ENCODE peak calls at places on chromosomes 4 and X, in four cellular contexts. One of them, this sample, is unnamed.

GRCh38 chrX:70907900-70908299 is 611 bp downstream of the TEX11 start:
- DNase-seq in stimulated activated CD8-positive, alpha-beta memory T cell treated with anti-CD3 and anti-CD28 coated beads, Interleukin-4, amount 100 ng/mL, for 4 hours: no peak
- DNase-seq in NCI-H187 treated with DMSO at 0.1 percent for 48 hours: no peak
- DNase-seq in stimulated activated CD4-positive, alpha-beta T cell treated with anti-CD3 and anti-CD28 coated beads, TNF-alpha, amount 100 ng/mL, for 4 hours: no peak
- DNase-seq in this sample: no peak

GRCh38 chrX:45187731-45188130 is 12.9 kb downstream of the DIPK2B start:
- DNase-seq in stimulated activated CD8-positive, alpha-beta memory T cell treated with anti-CD3 and anti-CD28 coated beads, Interleukin-4, amount 100 ng/mL, for 4 hours: no peak
- DNase-seq in NCI-H187 treated with DMSO at 0.1 percent for 48 hours: no peak
- DNase-seq in stimulated activated CD4-positive, alpha-beta T cell treated with anti-CD3 and anti-CD28 coated beads, TNF-alpha, amount 100 ng/mL, for 4 hours: no peak
- DNase-seq in this sample: no peak

GRCh38 chr4:115113382-115114106 is at the start of gene NDST4:
- DNase-seq in stimulated activated CD8-positive, alpha-beta memory T cell treated with anti-CD3 and anti-CD28 coated beads, Interleukin-4, amount 100 ng/mL, for 4 hours: no peak
- DNase-seq in NCI-H187 treated with DMSO at 0.1 percent for 48 hours: no peak
- DNase-seq in stimulated activated CD4-positive, alpha-beta T cell treated with anti-CD3 and anti-CD28 coated beads, TNF-alpha, amount 100 ng/mL, for 4 hours: no peak
- DNase-seq in this sample: no peak

GRCh38 chrX:121496966-121497365 is 449.6 kb downstream of the GLUD2 start:
- DNase-seq in stimulated activated CD8-positive, alpha-beta memory T cell treated with anti-CD3 and anti-CD28 coated beads, Interleukin-4, amount 100 ng/mL, for 4 hours: no peak
- DNase-seq in NCI-H187 treated with DMSO at 0.1 percent for 48 hours: no peak
- DNase-seq in stimulated activated CD4-positive, alpha-beta T cell treated with anti-CD3 and anti-CD28 coated beads, TNF-alpha, amount 100 ng/mL, for 4 hours: no peak
- DNase-seq in this sample: no peak

GRCh38 chrX:78092296-78092695 is 11.8 kb upstream of the PGK1 start:
- DNase-seq in stimulated activated CD8-positive, alpha-beta memory T cell treated with anti-CD3 and anti-CD28 coated beads, Interleukin-4, amount 100 ng/mL, for 4 hours: no peak
- DNase-seq in NCI-H187 treated with DMSO at 0.1 percent for 48 hours: no peak
- DNase-seq in stimulated activated CD4-positive, alpha-beta T cell treated with anti-CD3 and anti-CD28 coated beads, TNF-alpha, amount 100 ng/mL, for 4 hours: no peak
- DNase-seq in this sample: no peak

GRCh38 chr4:75673027-75673958 is at the start of gene G3BP2:
- DNase-seq in stimulated activated CD8-positive, alpha-beta memory T cell treated with anti-CD3 and anti-CD28 coated beads, Interleukin-4, amount 100 ng/mL, for 4 hours: peak; percentile 91
- DNase-seq in NCI-H187 treated with DMSO at 0.1 percent for 48 hours: peak; percentile 95
- DNase-seq in stimulated activated CD4-positive, alpha-beta T cell treated with anti-CD3 and anti-CD28 coated beads, TNF-alpha, amount 100 ng/mL, for 4 hours: peak; percentile 97
- DNase-seq in this sample: peak; percentile 93

GRCh38 chr4:190020790-190021717 is 6.0 kb downstream of the FRG2 start:
- DNase-seq in stimulated activated CD8-positive, alpha-beta memory T cell treated with anti-CD3 and anti-CD28 coated beads, Interleukin-4, amount 100 ng/mL, for 4 hours: no peak
- DNase-seq in NCI-H187 treated with DMSO at 0.1 percent for 48 hours: no peak
- DNase-seq in stimulated activated CD4-positive, alpha-beta T cell treated with anti-CD3 and anti-CD28 coated beads, TNF-alpha, amount 100 ng/mL, for 4 hours: no peak
- DNase-seq in this sample: no peak

GRCh38 chr4:107561481-107561880 is 158.6 kb downstream of the PAPSS1 start:
- DNase-seq in stimulated activated CD8-positive, alpha-beta memory T cell treated with anti-CD3 and anti-CD28 coated beads, Interleukin-4, amount 100 ng/mL, for 4 hours: no peak
- DNase-seq in NCI-H187 treated with DMSO at 0.1 percent for 48 hours: no peak
- DNase-seq in stimulated activated CD4-positive, alpha-beta T cell treated with anti-CD3 and anti-CD28 coated beads, TNF-alpha, amount 100 ng/mL, for 4 hours: no peak
- DNase-seq in this sample: no peak

GRCh38 chr4:8506373-8507250 is 66.0 kb downstream of the TRMT44 start:
- DNase-seq in stimulated activated CD8-positive, alpha-beta memory T cell treated with anti-CD3 and anti-CD28 coated beads, Interleukin-4, amount 100 ng/mL, for 4 hours: no peak
- DNase-seq in NCI-H187 treated with DMSO at 0.1 percent for 48 hours: no peak
- DNase-seq in stimulated activated CD4-positive, alpha-beta T cell treated with anti-CD3 and anti-CD28 coated beads, TNF-alpha, amount 100 ng/mL, for 4 hours: no peak
- DNase-seq in this sample: no peak

GRCh38 chrX:85326234-85327059 is 53.0 kb downstream of the POF1B start:
- DNase-seq in stimulated activated CD8-positive, alpha-beta memory T cell treated with anti-CD3 and anti-CD28 coated beads, Interleukin-4, amount 100 ng/mL, for 4 hours: no peak
- DNase-seq in NCI-H187 treated with DMSO at 0.1 percent for 48 hours: no peak
- DNase-seq in stimulated activated CD4-positive, alpha-beta T cell treated with anti-CD3 and anti-CD28 coated beads, TNF-alpha, amount 100 ng/mL, for 4 hours: no peak
- DNase-seq in this sample: peak; percentile 0

GRCh38 chr4:127982445-127982844 is 17.2 kb downstream of the ABHD18 start:
- DNase-seq in stimulated activated CD8-positive, alpha-beta memory T cell treated with anti-CD3 and anti-CD28 coated beads, Interleukin-4, amount 100 ng/mL, for 4 hours: no peak
- DNase-seq in NCI-H187 treated with DMSO at 0.1 percent for 48 hours: no peak
- DNase-seq in stimulated activated CD4-positive, alpha-beta T cell treated with anti-CD3 and anti-CD28 coated beads, TNF-alpha, amount 100 ng/mL, for 4 hours: no peak
- DNase-seq in this sample: no peak

GRCh38 chr4:926538-926937 is 5.6 kb downstream of the GAK start:
- DNase-seq in stimulated activated CD8-positive, alpha-beta memory T cell treated with anti-CD3 and anti-CD28 coated beads, Interleukin-4, amount 100 ng/mL, for 4 hours: no peak
- DNase-seq in NCI-H187 treated with DMSO at 0.1 percent for 48 hours: no peak
- DNase-seq in stimulated activated CD4-positive, alpha-beta T cell treated with anti-CD3 and anti-CD28 coated beads, TNF-alpha, amount 100 ng/mL, for 4 hours: no peak
- DNase-seq in this sample: no peak

GRCh38 chr4:98468744-98469143 is 189.7 kb downstream of the TSPAN5 start:
- DNase-seq in stimulated activated CD8-positive, alpha-beta memory T cell treated with anti-CD3 and anti-CD28 coated beads, Interleukin-4, amount 100 ng/mL, for 4 hours: no peak
- DNase-seq in NCI-H187 treated with DMSO at 0.1 percent for 48 hours: no peak
- DNase-seq in stimulated activated CD4-positive, alpha-beta T cell treated with anti-CD3 and anti-CD28 coated beads, TNF-alpha, amount 100 ng/mL, for 4 hours: no peak
- DNase-seq in this sample: no peak

GRCh38 chrX:24026403-24026801 is 584 bp downstream of the KLHL15 start:
- DNase-seq in stimulated activated CD8-positive, alpha-beta memory T cell treated with anti-CD3 and anti-CD28 coated beads, Interleukin-4, amount 100 ng/mL, for 4 hours: no peak
- DNase-seq in NCI-H187 treated with DMSO at 0.1 percent for 48 hours: no peak
- DNase-seq in stimulated activated CD4-positive, alpha-beta T cell treated with anti-CD3 and anti-CD28 coated beads, TNF-alpha, amount 100 ng/mL, for 4 hours: no peak
- DNase-seq in this sample: no peak

GRCh38 chrX:50147972-50148371 is 52.8 kb downstream of the AKAP4 start:
- DNase-seq in stimulated activated CD8-positive, alpha-beta memory T cell treated with anti-CD3 and anti-CD28 coated beads, Interleukin-4, amount 100 ng/mL, for 4 hours: no peak
- DNase-seq in NCI-H187 treated with DMSO at 0.1 percent for 48 hours: no peak
- DNase-seq in stimulated activated CD4-positive, alpha-beta T cell treated with anti-CD3 and anti-CD28 coated beads, TNF-alpha, amount 100 ng/mL, for 4 hours: no peak
- DNase-seq in this sample: no peak

GRCh38 chr4:6641164-6641970 is 882 bp downstream of the MRFAP1 start:
- DNase-seq in stimulated activated CD8-positive, alpha-beta memory T cell treated with anti-CD3 and anti-CD28 coated beads, Interleukin-4, amount 100 ng/mL, for 4 hours: no peak
- DNase-seq in NCI-H187 treated with DMSO at 0.1 percent for 48 hours: no peak
- DNase-seq in stimulated activated CD4-positive, alpha-beta T cell treated with anti-CD3 and anti-CD28 coated beads, TNF-alpha, amount 100 ng/mL, for 4 hours: peak; percentile 17
- DNase-seq in this sample: no peak

GRCh38 chrX:123206222-123206621 is 22.1 kb downstream of the GRIA3 start:
- DNase-seq in stimulated activated CD8-positive, alpha-beta memory T cell treated with anti-CD3 and anti-CD28 coated beads, Interleukin-4, amount 100 ng/mL, for 4 hours: no peak
- DNase-seq in NCI-H187 treated with DMSO at 0.1 percent for 48 hours: no peak
- DNase-seq in stimulated activated CD4-positive, alpha-beta T cell treated with anti-CD3 and anti-CD28 coated beads, TNF-alpha, amount 100 ng/mL, for 4 hours: no peak
- DNase-seq in this sample: no peak

GRCh38 chr4:97978791-97979488 is 164.3 kb downstream of the STPG2 start:
- DNase-seq in stimulated activated CD8-positive, alpha-beta memory T cell treated with anti-CD3 and anti-CD28 coated beads, Interleukin-4, amount 100 ng/mL, for 4 hours: no peak
- DNase-seq in NCI-H187 treated with DMSO at 0.1 percent for 48 hours: no peak
- DNase-seq in stimulated activated CD4-positive, alpha-beta T cell treated with anti-CD3 and anti-CD28 coated beads, TNF-alpha, amount 100 ng/mL, for 4 hours: no peak
- DNase-seq in this sample: no peak

GRCh38 chrX:153635788-153636668 is 11.0 kb upstream of the DUSP9 start:
- DNase-seq in stimulated activated CD8-positive, alpha-beta memory T cell treated with anti-CD3 and anti-CD28 coated beads, Interleukin-4, amount 100 ng/mL, for 4 hours: no peak
- DNase-seq in NCI-H187 treated with DMSO at 0.1 percent for 48 hours: no peak
- DNase-seq in stimulated activated CD4-positive, alpha-beta T cell treated with anti-CD3 and anti-CD28 coated beads, TNF-alpha, amount 100 ng/mL, for 4 hours: no peak
- DNase-seq in this sample: no peak

GRCh38 chr4:6271701-6272465 is 2.2 kb downstream of the WFS1 start:
- DNase-seq in stimulated activated CD8-positive, alpha-beta memory T cell treated with anti-CD3 and anti-CD28 coated beads, Interleukin-4, amount 100 ng/mL, for 4 hours: no peak
- DNase-seq in NCI-H187 treated with DMSO at 0.1 percent for 48 hours: no peak
- DNase-seq in stimulated activated CD4-positive, alpha-beta T cell treated with anti-CD3 and anti-CD28 coated beads, TNF-alpha, amount 100 ng/mL, for 4 hours: no peak
- DNase-seq in this sample: no peak

GRCh38 chr4:170750519-170750918 is 660.8 kb upstream of the AADAT start:
- DNase-seq in stimulated activated CD8-positive, alpha-beta memory T cell treated with anti-CD3 and anti-CD28 coated beads, Interleukin-4, amount 100 ng/mL, for 4 hours: no peak
- DNase-seq in NCI-H187 treated with DMSO at 0.1 percent for 48 hours: no peak
- DNase-seq in stimulated activated CD4-positive, alpha-beta T cell treated with anti-CD3 and anti-CD28 coated beads, TNF-alpha, amount 100 ng/mL, for 4 hours: no peak
- DNase-seq in this sample: no peak

GRCh38 chr4:185580699-185581098 is 45.4 kb upstream of the PDLIM3 start:
- DNase-seq in stimulated activated CD8-positive, alpha-beta memory T cell treated with anti-CD3 and anti-CD28 coated beads, Interleukin-4, amount 100 ng/mL, for 4 hours: no peak
- DNase-seq in NCI-H187 treated with DMSO at 0.1 percent for 48 hours: no peak
- DNase-seq in stimulated activated CD4-positive, alpha-beta T cell treated with anti-CD3 and anti-CD28 coated beads, TNF-alpha, amount 100 ng/mL, for 4 hours: no peak
- DNase-seq in this sample: no peak

GRCh38 chrX:103640401-103641155 is 11.8 kb downstream of the TCEAL1 start:
- DNase-seq in stimulated activated CD8-positive, alpha-beta memory T cell treated with anti-CD3 and anti-CD28 coated beads, Interleukin-4, amount 100 ng/mL, for 4 hours: no peak
- DNase-seq in NCI-H187 treated with DMSO at 0.1 percent for 48 hours: no peak
- DNase-seq in stimulated activated CD4-positive, alpha-beta T cell treated with anti-CD3 and anti-CD28 coated beads, TNF-alpha, amount 100 ng/mL, for 4 hours: no peak
- DNase-seq in this sample: no peak

GRCh38 chr4:53489279-53489889 is 101.9 kb downstream of the LNX1 start:
- DNase-seq in stimulated activated CD8-positive, alpha-beta memory T cell treated with anti-CD3 and anti-CD28 coated beads, Interleukin-4, amount 100 ng/mL, for 4 hours: no peak
- DNase-seq in NCI-H187 treated with DMSO at 0.1 percent for 48 hours: no peak
- DNase-seq in stimulated activated CD4-positive, alpha-beta T cell treated with anti-CD3 and anti-CD28 coated beads, TNF-alpha, amount 100 ng/mL, for 4 hours: no peak
- DNase-seq in this sample: no peak

GRCh38 chrX:107574711-107575110 is 53.6 kb upstream of the PRPS1 start:
- DNase-seq in stimulated activated CD8-positive, alpha-beta memory T cell treated with anti-CD3 and anti-CD28 coated beads, Interleukin-4, amount 100 ng/mL, for 4 hours: no peak
- DNase-seq in NCI-H187 treated with DMSO at 0.1 percent for 48 hours: no peak
- DNase-seq in stimulated activated CD4-positive, alpha-beta T cell treated with anti-CD3 and anti-CD28 coated beads, TNF-alpha, amount 100 ng/mL, for 4 hours: no peak
- DNase-seq in this sample: no peak

GRCh38 chr4:170243662-170244288 is 154.0 kb upstream of the AADAT start:
- DNase-seq in stimulated activated CD8-positive, alpha-beta memory T cell treated with anti-CD3 and anti-CD28 coated beads, Interleukin-4, amount 100 ng/mL, for 4 hours: no peak
- DNase-seq in NCI-H187 treated with DMSO at 0.1 percent for 48 hours: no peak
- DNase-seq in stimulated activated CD4-positive, alpha-beta T cell treated with anti-CD3 and anti-CD28 coated beads, TNF-alpha, amount 100 ng/mL, for 4 hours: no peak
- DNase-seq in this sample: no peak

GRCh38 chr4:109649872-109650271 is 53.4 kb downstream of the CASP6 start:
- DNase-seq in stimulated activated CD8-positive, alpha-beta memory T cell treated with anti-CD3 and anti-CD28 coated beads, Interleukin-4, amount 100 ng/mL, for 4 hours: no peak
- DNase-seq in NCI-H187 treated with DMSO at 0.1 percent for 48 hours: no peak
- DNase-seq in stimulated activated CD4-positive, alpha-beta T cell treated with anti-CD3 and anti-CD28 coated beads, TNF-alpha, amount 100 ng/mL, for 4 hours: no peak
- DNase-seq in this sample: no peak

GRCh38 chr4:122475233-122475632 is 18.7 kb upstream of the IL2 start:
- DNase-seq in stimulated activated CD8-positive, alpha-beta memory T cell treated with anti-CD3 and anti-CD28 coated beads, Interleukin-4, amount 100 ng/mL, for 4 hours: no peak
- DNase-seq in NCI-H187 treated with DMSO at 0.1 percent for 48 hours: no peak
- DNase-seq in stimulated activated CD4-positive, alpha-beta T cell treated with anti-CD3 and anti-CD28 coated beads, TNF-alpha, amount 100 ng/mL, for 4 hours: no peak
- DNase-seq in this sample: no peak

GRCh38 chrX:81411517-81411916 is 209.6 kb downstream of the SH3BGRL start:
- DNase-seq in stimulated activated CD8-positive, alpha-beta memory T cell treated with anti-CD3 and anti-CD28 coated beads, Interleukin-4, amount 100 ng/mL, for 4 hours: no peak
- DNase-seq in NCI-H187 treated with DMSO at 0.1 percent for 48 hours: no peak
- DNase-seq in stimulated activated CD4-positive, alpha-beta T cell treated with anti-CD3 and anti-CD28 coated beads, TNF-alpha, amount 100 ng/mL, for 4 hours: no peak
- DNase-seq in this sample: no peak

GRCh38 chr4:150569384-150569987 is 12.5 kb upstream of the MAB21L2 start:
- DNase-seq in stimulated activated CD8-positive, alpha-beta memory T cell treated with anti-CD3 and anti-CD28 coated beads, Interleukin-4, amount 100 ng/mL, for 4 hours: no peak
- DNase-seq in NCI-H187 treated with DMSO at 0.1 percent for 48 hours: no peak
- DNase-seq in stimulated activated CD4-positive, alpha-beta T cell treated with anti-CD3 and anti-CD28 coated beads, TNF-alpha, amount 100 ng/mL, for 4 hours: no peak
- DNase-seq in this sample: no peak

GRCh38 chr4:147518846-147519767 is 38.2 kb downstream of the EDNRA start:
- DNase-seq in stimulated activated CD8-positive, alpha-beta memory T cell treated with anti-CD3 and anti-CD28 coated beads, Interleukin-4, amount 100 ng/mL, for 4 hours: no peak
- DNase-seq in NCI-H187 treated with DMSO at 0.1 percent for 48 hours: no peak
- DNase-seq in stimulated activated CD4-positive, alpha-beta T cell treated with anti-CD3 and anti-CD28 coated beads, TNF-alpha, amount 100 ng/mL, for 4 hours: peak; percentile 1
- DNase-seq in this sample: no peak

GRCh38 chrX:30504309-30504708 is 73.3 kb downstream of the TASL start:
- DNase-seq in stimulated activated CD8-positive, alpha-beta memory T cell treated with anti-CD3 and anti-CD28 coated beads, Interleukin-4, amount 100 ng/mL, for 4 hours: no peak
- DNase-seq in NCI-H187 treated with DMSO at 0.1 percent for 48 hours: peak; percentile 5
- DNase-seq in stimulated activated CD4-positive, alpha-beta T cell treated with anti-CD3 and anti-CD28 coated beads, TNF-alpha, amount 100 ng/mL, for 4 hours: no peak
- DNase-seq in this sample: no peak

GRCh38 chrX:55210931-55211677 is 9.0 kb upstream of the PAGE5 start:
- DNase-seq in stimulated activated CD8-positive, alpha-beta memory T cell treated with anti-CD3 and anti-CD28 coated beads, Interleukin-4, amount 100 ng/mL, for 4 hours: no peak
- DNase-seq in NCI-H187 treated with DMSO at 0.1 percent for 48 hours: no peak
- DNase-seq in stimulated activated CD4-positive, alpha-beta T cell treated with anti-CD3 and anti-CD28 coated beads, TNF-alpha, amount 100 ng/mL, for 4 hours: no peak
- DNase-seq in this sample: no peak

GRCh38 chr4:14091966-14092365 is 464.4 kb upstream of the BOD1L1 start:
- DNase-seq in stimulated activated CD8-positive, alpha-beta memory T cell treated with anti-CD3 and anti-CD28 coated beads, Interleukin-4, amount 100 ng/mL, for 4 hours: no peak
- DNase-seq in NCI-H187 treated with DMSO at 0.1 percent for 48 hours: no peak
- DNase-seq in stimulated activated CD4-positive, alpha-beta T cell treated with anti-CD3 and anti-CD28 coated beads, TNF-alpha, amount 100 ng/mL, for 4 hours: no peak
- DNase-seq in this sample: no peak

GRCh38 chrX:7235071-7235470 is 87.1 kb upstream of the PUDP start:
- DNase-seq in stimulated activated CD8-positive, alpha-beta memory T cell treated with anti-CD3 and anti-CD28 coated beads, Interleukin-4, amount 100 ng/mL, for 4 hours: no peak
- DNase-seq in NCI-H187 treated with DMSO at 0.1 percent for 48 hours: no peak
- DNase-seq in stimulated activated CD4-positive, alpha-beta T cell treated with anti-CD3 and anti-CD28 coated beads, TNF-alpha, amount 100 ng/mL, for 4 hours: no peak
- DNase-seq in this sample: no peak

GRCh38 chr4:125244848-125245450 is 69.8 kb upstream of the FAT4 start:
- DNase-seq in stimulated activated CD8-positive, alpha-beta memory T cell treated with anti-CD3 and anti-CD28 coated beads, Interleukin-4, amount 100 ng/mL, for 4 hours: no peak
- DNase-seq in NCI-H187 treated with DMSO at 0.1 percent for 48 hours: no peak
- DNase-seq in stimulated activated CD4-positive, alpha-beta T cell treated with anti-CD3 and anti-CD28 coated beads, TNF-alpha, amount 100 ng/mL, for 4 hours: no peak
- DNase-seq in this sample: no peak

GRCh38 chr4:91116861-91117260 is 989.7 kb downstream of the CCSER1 start:
- DNase-seq in stimulated activated CD8-positive, alpha-beta memory T cell treated with anti-CD3 and anti-CD28 coated beads, Interleukin-4, amount 100 ng/mL, for 4 hours: no peak
- DNase-seq in NCI-H187 treated with DMSO at 0.1 percent for 48 hours: no peak
- DNase-seq in stimulated activated CD4-positive, alpha-beta T cell treated with anti-CD3 and anti-CD28 coated beads, TNF-alpha, amount 100 ng/mL, for 4 hours: no peak
- DNase-seq in this sample: no peak

GRCh38 chr4:8847764-8848163 is 23.9 kb downstream of the HMX1 start:
- DNase-seq in stimulated activated CD8-positive, alpha-beta memory T cell treated with anti-CD3 and anti-CD28 coated beads, Interleukin-4, amount 100 ng/mL, for 4 hours: no peak
- DNase-seq in NCI-H187 treated with DMSO at 0.1 percent for 48 hours: no peak
- DNase-seq in stimulated activated CD4-positive, alpha-beta T cell treated with anti-CD3 and anti-CD28 coated beads, TNF-alpha, amount 100 ng/mL, for 4 hours: no peak
- DNase-seq in this sample: no peak